ENCODE peak calls at places on chromosome 21, in six cellular contexts. K, W, G, V, U and R are unnamed samples. For H3K4me1 and H3K36me3, the result is how much of the 10 kb centered on the place peaks cover.

GRCh38 chr21:17492415-17493168 is 20.3 kb upstream of the CXADR start:
- DNase-seq in U (no peak), W (no peak), G (peak), V (no peak), K (no peak), R (no peak)

GRCh38 chr21:46188226-46189212 is 4.3 kb upstream of the SPATC1L start:
- DNase-seq in U (no peak), W (peak), G (peak), V (no peak), K (no peak), R (no peak)

GRCh38 chr21:41171210-41171609 is 3.2 kb downstream of the BACE2 start:
- DNase-seq in V (no peak), K (no peak), W (peak), G (peak), U (no peak), R (no peak)

GRCh38 chr21:38861989-38862683 is 56.4 kb downstream of the ETS2 start:
- DNase-seq in G (no peak), K (no peak), U (no peak), V (no peak), W (no peak), R (no peak)

GRCh38 chr21:29376556-29376955 is 77.8 kb downstream of the BACH1 start:
- DNase-seq in K (peak), U (peak), V (peak), G (no peak), W (peak), R (peak)

GRCh38 chr21:15468368-15468767 is 261.4 kb upstream of the USP25 start:
- DNase-seq in G (no peak), W (no peak), V (no peak), K (no peak), U (no peak), R (no peak)

GRCh38 chr21:27363719-27364479 is 397.0 kb upstream of the ADAMTS5 start:
- DNase-seq in U (no peak), K (no peak), G (no peak), V (no peak), W (no peak), R (no peak)

GRCh38 chr21:28991861-28992525 is 684 bp downstream of the LTN1 start:
- DNase-seq in U (no peak), V (no peak), W (no peak), G (no peak), K (no peak), R (no peak)

GRCh38 chr21:14482165-14482564 is 64.0 kb downstream of the SAMSN1 start:
- DNase-seq in G (no peak), W (no peak), U (no peak), V (no peak), K (no peak), R (peak)

GRCh38 chr21:38768385-38769071 is 37.2 kb upstream of the ETS2 start:
- DNase-seq in U (no peak), G (peak), W (no peak), V (peak), K (no peak), R (peak)

GRCh38 chr21:27346041-27346448 is 379.2 kb upstream of the ADAMTS5 start:
- DNase-seq in V (no peak), G (peak), W (no peak), U (no peak), K (no peak), R (no peak)

GRCh38 chr21:28342229-28342810 is 650.4 kb downstream of the LTN1 start:
- DNase-seq in W (no peak), G (peak), U (no peak), V (no peak), K (no peak), R (no peak)

GRCh38 chr21:38797470-38797869 is 8.3 kb upstream of the ETS2 start:
- DNase-seq in V (no peak), G (no peak), W (no peak), K (no peak), U (no peak), R (no peak)

DNA sequence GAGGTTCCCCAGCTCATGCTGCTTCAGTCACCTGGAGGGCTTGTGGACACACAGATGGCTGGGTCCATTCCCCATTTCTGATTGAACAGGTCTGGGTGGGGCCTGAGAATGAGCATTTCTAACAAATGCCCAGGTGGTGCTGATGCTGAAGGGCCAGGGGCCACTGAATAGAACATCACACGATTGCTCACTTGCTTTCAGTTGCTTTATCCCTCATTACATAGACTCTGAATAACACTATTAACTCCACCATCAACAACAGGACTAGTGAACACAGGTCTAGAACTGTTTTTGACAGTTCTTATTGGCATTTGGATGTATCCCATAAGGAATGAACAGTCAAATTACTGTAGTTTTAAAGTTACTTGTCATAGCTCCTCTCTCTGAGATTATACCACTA is 12.1 kb downstream of the TRAPPC10 start:
- DNase-seq in G (no peak), V (no peak), W (no peak), K (no peak), U (no peak), R (no peak)
- H3K4me1 ChIP-seq in G (under half), V (half or more), W (under half), K (half or more), U (half or more), R (half or more)

GRCh38 chr21:37507716-37508115 is 141.1 kb downstream of the DYRK1A start:
- DNase-seq in K (no peak), W (no peak), G (no peak), U (no peak), V (no peak), R (no peak)

GRCh38 chr21:37508341-37508740 is 141.8 kb downstream of the DYRK1A start:
- DNase-seq in V (no peak), G (no peak), U (no peak), W (no peak), K (no peak), R (no peak)

GRCh38 chr21:37511848-37512247 is 145.3 kb downstream of the DYRK1A start:
- DNase-seq in G (no peak), K (no peak), U (no peak), V (no peak), W (no peak), R (no peak)

GRCh38 chr21:37513383-37513782 is 146.8 kb downstream of the DYRK1A start:
- DNase-seq in G (no peak), K (no peak), V (no peak), W (no peak), U (no peak), R (no peak)

DNA sequence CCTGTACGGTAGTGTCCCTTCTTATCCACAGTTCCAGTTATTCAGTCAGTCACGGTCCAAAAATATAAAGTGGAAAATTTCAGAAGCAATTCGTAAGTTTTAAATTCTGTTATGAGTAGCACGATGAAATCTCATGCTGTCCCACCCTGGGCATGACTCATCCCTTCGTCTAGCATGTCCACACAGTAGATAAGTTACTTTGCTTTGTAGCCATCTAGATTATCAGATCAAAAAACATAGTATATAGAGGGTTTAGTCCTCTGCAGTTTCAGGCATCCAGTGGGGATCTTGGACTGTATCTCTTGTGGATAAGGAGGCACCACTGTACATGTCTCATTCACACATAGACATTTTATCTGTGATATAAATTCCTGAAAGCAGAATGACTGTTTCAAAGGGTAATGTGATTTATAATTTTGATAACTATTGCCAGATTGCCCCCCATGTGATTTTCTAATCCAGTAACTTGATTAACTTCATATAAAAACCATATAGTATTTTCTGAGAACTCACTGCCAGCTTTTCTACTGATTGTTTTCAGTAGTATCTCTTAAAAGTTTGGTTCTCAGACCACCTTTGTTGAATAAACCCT is 143.3 kb downstream of the DYRK1A start:
- DNase-seq in K (no peak), U (no peak), V (no peak), W (no peak), G (peak), R (no peak)
- H3K36me3 ChIP-seq in K (half or more), U (half or more), V (half or more), W (under half), G (half or more), R (half or more)

GRCh38 chr21:31616216-31616615 is 43.3 kb upstream of the SOD1 start:
- DNase-seq in K (no peak), V (no peak), U (no peak), G (no peak), W (no peak), R (no peak)
- H3K27ac ChIP-seq in K (no peak), V (no peak), U (no peak), G (no peak), W (no peak), R (no peak)

GRCh38 chr21:35043549-35043948 is 5.6 kb downstream of the RUNX1 start:
- DNase-seq in V (no peak), K (no peak), W (no peak), U (no peak), G (no peak), R (no peak)
- H3K4me1 ChIP-seq in V (half or more), K (half or more), W (under half), U (half or more), G (under half), R (half or more)

GRCh38 chr21:25960423-25960822 is 210.1 kb downstream of the APP start:
- DNase-seq in U (no peak), V (no peak), W (no peak), G (no peak), K (no peak), R (no peak)

GRCh38 chr21:25953659-25954058 is 216.9 kb downstream of the APP start:
- DNase-seq in U (no peak), V (no peak), G (no peak), K (no peak), W (no peak), R (no peak)

GRCh38 chr21:25961042-25961441 is 209.5 kb downstream of the APP start:
- DNase-seq in K (no peak), W (no peak), V (no peak), G (no peak), U (no peak), R (no peak)

GRCh38 chr21:25955646-25956045 is 214.9 kb downstream of the APP start:
- DNase-seq in U (no peak), K (no peak), V (no peak), W (no peak), G (no peak), R (no peak)

DNA sequence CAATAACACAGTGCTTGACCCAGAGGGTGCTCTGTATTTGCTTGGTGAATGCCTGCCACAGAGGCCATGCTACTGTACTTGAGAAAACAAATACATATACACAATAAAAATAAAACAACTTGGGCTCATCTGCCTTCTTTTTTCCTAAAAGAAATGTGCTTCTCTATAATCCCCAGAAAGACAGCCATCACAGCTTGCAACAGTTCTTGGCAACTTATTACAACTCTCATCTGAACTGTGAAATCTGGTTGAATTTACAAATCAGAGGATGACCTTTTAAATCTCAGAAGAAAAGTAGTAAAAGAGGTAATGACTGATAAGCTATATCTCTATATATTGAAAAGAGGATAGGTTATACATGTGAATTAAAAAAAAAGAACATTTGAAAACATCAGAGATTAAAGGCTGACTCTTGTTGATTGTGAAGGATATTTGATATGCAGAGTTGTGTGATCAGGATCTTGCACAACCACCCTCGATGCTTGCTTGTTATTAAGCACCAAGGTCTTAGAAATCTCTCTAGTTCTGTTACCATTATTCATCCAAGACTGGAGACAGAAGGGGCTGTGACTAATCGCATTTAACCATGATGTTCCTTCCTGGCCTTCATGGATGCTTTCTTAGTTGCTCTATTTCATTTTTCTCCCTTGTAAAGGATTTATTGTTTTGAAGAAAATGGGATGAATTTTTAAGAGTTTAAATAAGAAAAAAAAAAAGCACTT is 213.4 kb downstream of the APP start:
- DNase-seq in V (no peak), K (no peak), U (no peak), W (no peak), G (peak), R (no peak)
- H3K36me3 ChIP-seq in V (under half), K (under half), U (under half), W (under half), G (under half), R (under half)

GRCh38 chr21:37172646-37173045 is 94.5 kb downstream of the VPS26C start:
- DNase-seq in K (no peak), G (no peak), W (no peak), V (no peak), U (no peak), R (no peak)

GRCh38 chr21:37168666-37169065 is 95.6 kb downstream of the TTC3 start:
- DNase-seq in G (no peak), K (no peak), W (no peak), U (no peak), V (no peak), R (no peak)

GRCh38 chr21:37164742-37165141 is 91.7 kb downstream of the TTC3 start:
- DNase-seq in U (no peak), V (no peak), W (no peak), K (no peak), G (no peak), R (no peak)

GRCh38 chr21:37165606-37166005 is 92.6 kb downstream of the TTC3 start:
- DNase-seq in U (no peak), G (no peak), V (no peak), W (no peak), K (no peak), R (no peak)

GRCh38 chr21:37166733-37167132 is 93.7 kb downstream of the TTC3 start:
- DNase-seq in K (no peak), G (no peak), W (no peak), V (no peak), U (no peak), R (peak)
- H3K27ac ChIP-seq in K (no peak), G (no peak), W (no peak), V (no peak), U (no peak), R (no peak)

GRCh38 chr21:33817663-33818433 is 97.8 kb downstream of the ATP5PO start:
- DNase-seq in U (no peak), V (no peak), K (no peak), G (no peak), W (no peak), R (no peak)
- H3K4me1 ChIP-seq in U (under half), V (under half), K (under half), G (under half), W (under half), R (under half)

DNA sequence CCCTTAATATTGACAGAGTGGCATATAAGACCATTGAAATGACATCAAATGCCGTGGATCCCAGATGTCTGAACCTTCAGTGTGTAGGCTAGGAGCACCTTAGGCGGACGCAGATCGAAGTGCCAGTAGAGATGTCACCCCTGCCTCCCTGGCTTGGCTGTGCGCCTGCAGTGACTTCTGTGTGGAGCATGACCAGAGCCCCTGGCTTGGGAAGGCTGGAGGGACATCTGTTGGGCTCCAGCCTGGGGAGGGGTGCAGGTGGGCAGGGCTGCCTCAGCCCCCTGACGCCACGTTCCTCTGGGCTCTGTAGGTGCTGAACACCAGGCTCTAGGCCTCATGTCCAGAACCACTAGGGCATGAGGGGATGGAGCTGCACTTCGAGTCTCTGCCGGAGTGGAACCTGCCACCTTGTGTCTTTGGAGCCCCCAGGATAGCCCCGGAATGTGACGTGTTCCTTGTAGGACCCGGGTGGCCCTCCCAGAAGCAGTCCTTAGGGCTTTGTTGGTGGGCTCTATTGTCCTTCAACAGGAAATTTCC is 103.8 kb downstream of the ADARB1 start:
- DNase-seq in W (no peak), V (no peak), U (no peak), G (no peak), K (no peak), R (no peak)
- H3K36me3 ChIP-seq in W (under half), V (under half), U (under half), G (under half), K (under half), R (half or more)